ENCODE peak calls at places on chromosomes 11 and 22, in four cellular contexts. J is fibroblast of mammary gland, T is mucosa of descending colon, C is nephron progenitor cell. U is an unnamed sample.

GRCh38 chr11:8566613-8567210 is 27.3 kb downstream of the STK33 start:
- DNase-seq in J (peak), T (peak), C (peak), U (no peak)

GRCh38 chr11:86717817-86718501 is 45.5 kb upstream of the ME3 start:
- DNase-seq in J (no peak), T (no peak), C (no peak), U (no peak)

GRCh38 chr11:1516273-1517067 is 29.9 kb upstream of the MOB2 start:
- DNase-seq in J (no peak), T (no peak), C (no peak), U (no peak)

GRCh38 chr11:9750551-9750950 is 86.7 kb downstream of the SWAP70 start:
- DNase-seq in J (no peak), T (no peak), C (no peak), U (no peak)

GRCh38 chr11:75276696-75277095 is 36.1 kb downstream of the TPBGL start:
- DNase-seq in J (no peak), T (no peak), C (no peak), U (no peak)

GRCh38 chr11:36073411-36074203 is 129.7 kb downstream of the LDLRAD3 start:
- DNase-seq in J (peak), T (no peak), C (no peak), U (peak)

GRCh38 chr11:4125141-4125540 is 30.5 kb downstream of the RRM1 start:
- DNase-seq in J (peak), T (no peak), C (no peak), U (no peak)

GRCh38 chr11:9276571-9276970 is 11.4 kb upstream of the DENND5A start:
- DNase-seq in J (no peak), T (no peak), C (no peak), U (peak)

GRCh38 chr22:30609260-30610185 is 2.5 kb downstream of the TCN2 start:
- DNase-seq in J (peak), T (peak), C (no peak), U (no peak)

GRCh38 chr11:83120328-83120727 is 36.6 kb upstream of the PCF11 start:
- DNase-seq in J (no peak), T (no peak), C (no peak), U (no peak)

GRCh38 chr22:50102946-50103345 is 13.1 kb downstream of the MOV10L1 start:
- DNase-seq in J (no peak), T (no peak), C (no peak), U (no peak)
- TF ChIP-seq CTCF in J (no peak), T (no peak), C (no peak), U (no peak)

DNA sequence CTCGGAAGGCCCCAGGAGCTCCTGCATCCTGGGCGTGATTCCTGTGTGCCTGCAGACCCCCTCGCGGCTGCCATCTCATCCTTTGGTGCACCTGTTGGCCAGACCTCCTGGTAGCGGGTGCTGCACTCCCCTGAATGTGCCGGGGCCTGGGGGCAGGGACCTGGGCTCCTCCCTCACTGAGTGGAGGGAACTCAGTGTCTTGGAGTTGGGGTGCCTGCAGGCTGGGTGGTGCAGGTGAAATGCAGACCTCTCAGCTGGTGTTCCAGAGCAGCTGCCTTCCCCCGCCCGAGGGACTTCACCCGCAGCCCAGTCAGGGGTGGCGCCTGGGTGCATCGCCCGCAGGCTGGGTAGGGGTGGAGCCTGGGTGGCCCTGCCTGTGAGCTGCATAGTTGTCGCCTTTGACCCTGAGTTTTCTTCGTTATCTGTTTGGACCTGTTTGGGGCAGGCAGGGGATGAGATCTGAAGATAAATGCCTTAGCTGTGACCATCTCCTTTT is 31.4 kb downstream of the LRP5 start:
- DNase-seq in J (no peak), T (peak), C (no peak), U (no peak)
- TF ChIP-seq CTCF in J (no peak), T (no peak), C (no peak), U (no peak)

DNA sequence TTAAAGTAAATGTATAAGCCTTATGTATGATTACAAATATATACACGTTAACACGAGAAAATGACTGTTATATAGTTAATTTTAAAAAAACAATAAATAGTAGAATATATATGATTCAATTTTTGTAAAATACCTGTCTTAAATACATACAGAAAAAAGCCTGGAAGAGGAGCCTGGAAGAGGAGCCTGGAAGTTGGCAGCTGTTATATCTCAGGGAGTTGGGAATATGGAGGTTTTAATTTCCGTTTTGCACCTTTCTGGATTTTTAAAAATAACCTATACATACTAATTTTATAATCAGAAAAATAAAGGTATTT is 111.6 kb downstream of the WT1 start:
- DNase-seq in J (no peak), T (no peak), C (no peak), U (no peak)
- TF ChIP-seq CTCF in J (no peak), T (no peak), C (no peak), U (no peak)

GRCh38 chr11:118223992-118224391 is 819 bp downstream of the JAML start:
- DNase-seq in J (no peak), T (no peak), C (no peak), U (no peak)

GRCh38 chr11:118221419-118221818 is 3.4 kb downstream of the JAML start:
- DNase-seq in J (no peak), T (no peak), C (no peak), U (no peak)

GRCh38 chr11:118224512-118225180 is at the start of gene JAML:
- DNase-seq in J (no peak), T (peak), C (no peak), U (no peak)

GRCh38 chr11:118223576-118223975 is 1.2 kb downstream of the JAML start:
- DNase-seq in J (no peak), T (no peak), C (no peak), U (no peak)

DNA sequence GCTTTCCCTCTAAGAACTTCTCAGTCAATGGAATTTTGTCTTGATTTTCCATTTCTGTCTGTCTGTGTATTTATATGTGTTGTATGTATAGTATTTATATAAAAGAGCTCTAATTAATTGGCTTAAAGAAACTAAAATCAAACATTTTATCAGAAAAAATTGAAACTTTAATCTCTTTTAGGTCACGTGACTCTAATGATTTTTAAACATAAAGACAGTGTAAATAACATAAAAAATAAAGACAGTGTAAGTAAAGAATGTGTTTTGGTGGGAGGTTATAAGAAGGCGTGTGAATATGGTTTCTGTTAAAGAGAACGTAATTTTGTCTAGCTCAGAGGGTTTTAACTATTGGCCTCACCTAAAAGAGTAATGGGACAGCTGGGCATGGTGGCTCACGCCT is 2.4 kb downstream of the JAML start:
- DNase-seq in J (no peak), T (no peak), C (no peak), U (no peak)
- TF ChIP-seq CTCF in J (no peak), T (no peak), C (no peak), U (no peak)

GRCh38 chr11:61609000-61609969 is 28.4 kb upstream of the SYT7 start:
- DNase-seq in J (no peak), T (peak), C (no peak), U (peak)
- TF ChIP-seq CTCF in J (no peak), T (no peak), C (no peak), U (no peak)

GRCh38 chr22:48585916-48586798 is 1241.5 kb downstream of the BRD1 start:
- DNase-seq in J (no peak), T (peak), C (no peak), U (no peak)
- TF ChIP-seq CTCF in J (no peak), T (no peak), C (no peak), U (no peak)

GRCh38 chr22:19943665-19944026 is 2.0 kb upstream of the TXNRD2 start:
- DNase-seq in J (peak), T (no peak), C (no peak), U (no peak)
- TF ChIP-seq CTCF in J (peak), T (no peak), C (no peak), U (no peak)

DNA sequence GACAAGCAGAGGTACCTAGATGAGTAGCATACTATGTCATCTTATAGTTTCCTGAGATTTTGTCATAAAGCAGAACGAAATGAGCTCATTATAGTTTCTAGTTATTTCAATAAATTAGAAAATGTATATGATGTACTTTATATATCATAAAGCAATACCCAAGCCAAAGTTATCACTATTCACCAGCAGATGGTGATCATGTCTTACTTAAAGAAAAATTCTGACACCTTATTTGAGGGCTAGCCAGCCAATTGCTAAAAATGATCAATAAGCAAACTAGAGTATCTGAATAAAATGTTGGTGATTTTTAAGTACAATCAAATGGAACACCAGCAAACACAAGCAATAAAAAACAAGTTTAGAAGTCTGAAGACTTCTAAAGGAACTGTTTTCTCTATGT is 44.1 kb downstream of the RSF1 start:
- DNase-seq in J (peak), T (no peak), C (no peak), U (no peak)
- TF ChIP-seq CTCF in J (peak), T (no peak), C (no peak), U (no peak)

DNA sequence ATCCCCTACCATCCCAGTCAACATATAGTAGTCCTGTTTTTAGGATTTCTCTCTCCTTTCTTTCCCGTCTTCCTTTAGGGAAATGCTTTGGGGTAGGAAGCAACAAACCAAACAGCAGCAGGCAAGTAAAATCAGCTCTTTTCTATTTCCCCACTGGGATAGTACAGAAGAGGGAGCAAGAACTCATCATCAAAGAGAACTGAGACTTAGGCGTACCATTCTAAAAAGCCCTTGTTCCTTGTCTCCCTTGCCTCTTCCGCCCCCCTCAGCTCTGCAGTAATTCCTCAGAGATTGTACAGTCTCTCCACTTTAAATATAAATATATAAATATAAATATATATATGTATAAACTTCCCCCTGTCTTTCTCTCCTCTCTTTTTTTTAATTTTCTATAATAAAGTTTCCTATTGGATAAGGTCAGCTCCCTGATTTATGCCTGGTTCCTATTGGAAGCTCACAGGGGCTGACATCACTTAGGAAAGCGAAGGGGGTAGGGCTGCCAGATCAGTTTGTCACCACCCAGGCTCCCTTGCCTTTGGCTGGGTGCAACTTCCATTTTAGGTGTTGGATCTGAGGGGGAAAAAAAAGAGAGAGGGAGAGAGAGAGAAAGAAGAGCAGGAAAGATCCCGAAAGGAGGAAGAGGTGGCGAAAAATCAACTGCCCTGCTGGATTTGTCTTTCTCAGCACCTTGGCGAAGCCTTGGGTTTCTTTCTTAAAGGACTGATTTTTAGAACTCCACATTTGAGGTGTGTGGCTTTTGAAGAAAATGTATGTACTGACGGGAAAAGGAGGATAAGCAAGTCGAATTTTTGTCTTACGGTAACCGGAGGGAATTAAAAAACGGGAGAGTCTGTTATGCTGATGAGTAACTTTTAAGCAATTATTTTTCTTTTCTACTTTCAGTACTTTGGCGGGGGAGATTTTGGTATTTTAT is at the start of gene CTNND1:
- DNase-seq in J (peak), T (peak), C (peak), U (peak)
- TF ChIP-seq CTCF in J (no peak), T (no peak), C (no peak), U (no peak)

DNA sequence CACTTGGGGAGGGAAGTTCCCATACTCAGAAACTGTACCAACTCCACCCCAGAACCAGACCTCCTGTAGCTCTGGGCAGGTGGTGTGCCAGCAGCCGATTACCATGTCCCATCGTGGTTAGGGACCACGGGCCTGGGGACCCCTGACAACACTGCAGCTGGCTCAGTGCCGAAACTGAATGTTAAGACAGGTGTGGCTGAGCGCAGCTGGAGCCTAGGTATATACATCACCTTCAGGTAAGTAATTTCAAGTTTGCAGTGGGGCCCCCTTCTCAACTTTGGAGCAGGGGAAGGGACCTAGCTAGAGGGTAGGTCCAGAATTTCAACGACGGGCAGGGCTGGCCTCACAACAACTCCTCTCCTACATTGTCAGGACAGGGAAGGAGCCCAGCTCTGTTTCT is 20.7 kb upstream of the PISD start:
- DNase-seq in J (no peak), T (no peak), C (no peak), U (no peak)
- TF ChIP-seq CTCF in J (no peak), T (no peak), C (no peak), U (no peak)